ENCODE peak calls at places on chromosome 17, in eight cellular contexts. I, Z, T, C, H, G, K and L are unnamed samples.

GRCh38 chr17:45006927-45007461 is 38.9 kb upstream of the C1QL1 start:
- DNase-seq in I (no peak), Z (no peak), T (no peak), C (no peak), H (no peak), G (no peak), K (no peak), L (no peak)

GRCh38 chr17:45917081-45917480 is 22.7 kb downstream of the MAPT start:
- DNase-seq in I (no peak), Z (no peak), T (no peak), C (no peak), H (no peak), G (no peak), K (no peak), L (no peak)

GRCh38 chr17:45346255-45347015 is 29.6 kb upstream of the MAP3K14 start:
- DNase-seq in I (no peak), Z (no peak), T (no peak), C (no peak), H (no peak), G (no peak), K (peak), L (no peak)

GRCh38 chr17:48882272-48882671 is 10.3 kb upstream of the ATP5MC1 start:
- DNase-seq in I (no peak), Z (no peak), T (no peak), C (no peak), H (no peak), G (no peak), K (no peak), L (no peak)

GRCh38 chr17:53088501-53088900 is 734.2 kb upstream of the KIF2B start:
- DNase-seq in I (no peak), Z (no peak), T (no peak), C (no peak), H (no peak), G (no peak), K (no peak), L (no peak)

GRCh38 chr17:6713130-6713917 is at the start of gene SLC13A5:
- DNase-seq in I (no peak), Z (peak), T (no peak), C (peak), H (peak), G (no peak), K (peak), L (no peak)

GRCh38 chr17:78104540-78104941 is 24.0 kb downstream of the TMC6 start:
- DNase-seq in I (no peak), Z (no peak), T (no peak), C (no peak), H (no peak), G (no peak), K (no peak), L (no peak)

GRCh38 chr17:80877095-80877828 is 114.4 kb upstream of the CHMP6 start:
- DNase-seq in I (no peak), Z (no peak), T (no peak), C (no peak), H (no peak), G (no peak), K (no peak), L (no peak)

GRCh38 chr17:32298721-32299578 is 33.3 kb downstream of the RHBDL3 start:
- DNase-seq in I (peak), Z (no peak), T (no peak), C (no peak), H (no peak), G (no peak), K (no peak), L (no peak)

GRCh38 chr17:74566132-74566753 is 1.1 kb downstream of the CD300H start:
- DNase-seq in I (no peak), Z (no peak), T (no peak), C (peak), H (peak), G (no peak), K (peak), L (peak)

GRCh38 chr17:18921912-18922451 is 30.0 kb upstream of the SLC5A10 start:
- DNase-seq in I (no peak), Z (no peak), T (no peak), C (no peak), H (no peak), G (no peak), K (no peak), L (no peak)

GRCh38 chr17:47179141-47179540 is 10.0 kb downstream of the CDC27 start:
- DNase-seq in I (no peak), Z (no peak), T (no peak), C (no peak), H (no peak), G (no peak), K (no peak), L (no peak)

GRCh38 chr17:19508327-19508867 is 25.3 kb upstream of the SLC47A1 start:
- DNase-seq in I (peak), Z (no peak), T (peak), C (no peak), H (peak), G (peak), K (no peak), L (no peak)

GRCh38 chr17:12021604-12022003 is 927 bp downstream of the MAP2K4 start:
- DNase-seq in I (no peak), Z (peak), T (no peak), C (no peak), H (no peak), G (no peak), K (no peak), L (no peak)

GRCh38 chr17:3835410-3836229 is 10.4 kb downstream of the NCBP3 start:
- DNase-seq in I (no peak), Z (peak), T (no peak), C (no peak), H (no peak), G (no peak), K (no peak), L (no peak)

GRCh38 chr17:31510273-31511175 is 119.0 kb downstream of the RAB11FIP4 start:
- DNase-seq in I (no peak), Z (peak), T (no peak), C (no peak), H (peak), G (no peak), K (peak), L (no peak)

GRCh38 chr17:7019839-7020519 is 2.9 kb upstream of the BCL6B start:
- DNase-seq in I (no peak), Z (peak), T (no peak), C (peak), H (peak), G (no peak), K (peak), L (no peak)

GRCh38 chr17:46832945-46833839 is 14.7 kb upstream of the WNT3 start:
- DNase-seq in I (peak), Z (peak), T (no peak), C (no peak), H (peak), G (no peak), K (peak), L (peak)

GRCh38 chr17:65220732-65221131 is 83.6 kb downstream of the RGS9 start:
- DNase-seq in I (no peak), Z (peak), T (no peak), C (no peak), H (no peak), G (no peak), K (no peak), L (no peak)

GRCh38 chr17:46883871-46884270 is 32.5 kb downstream of the WNT9B start:
- DNase-seq in I (no peak), Z (no peak), T (no peak), C (no peak), H (no peak), G (no peak), K (no peak), L (no peak)

GRCh38 chr17:82465023-82465603 is 6.6 kb downstream of the NARF start:
- DNase-seq in I (no peak), Z (no peak), T (no peak), C (no peak), H (no peak), G (no peak), K (no peak), L (no peak)

GRCh38 chr17:39634384-39634871 is 2.5 kb upstream of the STARD3 start:
- DNase-seq in I (no peak), Z (peak), T (no peak), C (no peak), H (no peak), G (no peak), K (no peak), L (peak)

GRCh38 chr17:57670769-57671545 is 74.1 kb downstream of the CCDC182 start:
- DNase-seq in I (no peak), Z (no peak), T (no peak), C (peak), H (no peak), G (no peak), K (peak), L (no peak)

GRCh38 chr17:43070872-43071271 is 45.8 kb downstream of the RND2 start:
- DNase-seq in I (no peak), Z (peak), T (no peak), C (no peak), H (no peak), G (no peak), K (no peak), L (no peak)

GRCh38 chr17:49194297-49194607 is 16.1 kb downstream of the GNGT2 start:
- DNase-seq in I (no peak), Z (no peak), T (no peak), C (no peak), H (no peak), G (no peak), K (no peak), L (no peak)

GRCh38 chr17:66952031-66952524 is 12.4 kb upstream of the CACNG4 start:
- DNase-seq in I (peak), Z (peak), T (no peak), C (no peak), H (no peak), G (no peak), K (no peak), L (no peak)

GRCh38 chr17:79965806-79966205 is 69.9 kb downstream of the TBC1D16 start:
- DNase-seq in I (no peak), Z (no peak), T (no peak), C (no peak), H (no peak), G (no peak), K (no peak), L (no peak)

GRCh38 chr17:81066072-81066471 is 31.1 kb downstream of the BAIAP2 start:
- DNase-seq in I (peak), Z (no peak), T (no peak), C (no peak), H (no peak), G (no peak), K (no peak), L (no peak)

GRCh38 chr17:17516941-17517720 is 20.9 kb upstream of the RASD1 start:
- DNase-seq in I (no peak), Z (no peak), T (no peak), C (no peak), H (no peak), G (no peak), K (no peak), L (no peak)

GRCh38 chr17:73286863-73287296 is 24.9 kb downstream of the CDC42EP4 start:
- DNase-seq in I (peak), Z (peak), T (no peak), C (no peak), H (no peak), G (no peak), K (no peak), L (no peak)

GRCh38 chr17:31907342-31907975 is 6.0 kb upstream of the UTP6 start:
- DNase-seq in I (peak), Z (peak), T (no peak), C (no peak), H (no peak), G (no peak), K (peak), L (no peak)

GRCh38 chr17:7262192-7263070 is at the start of gene CLDN7:
- DNase-seq in I (peak), Z (no peak), T (no peak), C (peak), H (no peak), G (no peak), K (no peak), L (peak)